ENCODE peak calls at places on chromosomes 3 and 15, in eight cellular contexts. One of them, this sample, is unnamed. For H3K4me1, the result is how much of the 10 kb centered on the place peaks cover.

GRCh38 chr15:88716543-88717341 is 77.9 kb downstream of the ISG20 start:
- DNase-seq in ovary: no peak
- DNase-seq in MM.1S: no peak
- DNase-seq in Panc1: no peak
- DNase-seq in tibial artery: no peak
- DNase-seq in CD8-positive, alpha-beta memory T cell: no peak
- DNase-seq in cardiac muscle cell: no peak
- DNase-seq in body of pancreas: no peak
- DNase-seq in this sample: no peak

GRCh38 chr15:51499379-51499976 is 123.1 kb downstream of the DMXL2 start:
- DNase-seq in ovary: no peak
- DNase-seq in MM.1S: peak
- DNase-seq in Panc1: peak
- DNase-seq in tibial artery: no peak
- DNase-seq in CD8-positive, alpha-beta memory T cell: no peak
- DNase-seq in cardiac muscle cell: peak
- DNase-seq in body of pancreas: no peak
- DNase-seq in this sample: peak

GRCh38 chr3:132486086-132486485 is 68.8 kb downstream of the DNAJC13 start:
- DNase-seq in ovary: no peak
- DNase-seq in MM.1S: no peak
- DNase-seq in Panc1: no peak
- DNase-seq in tibial artery: no peak
- DNase-seq in CD8-positive, alpha-beta memory T cell: no peak
- DNase-seq in cardiac muscle cell: no peak
- DNase-seq in body of pancreas: no peak
- DNase-seq in this sample: no peak

GRCh38 chr3:60291115-60291514 is 960.1 kb downstream of the FHIT start:
- DNase-seq in ovary: no peak
- DNase-seq in MM.1S: no peak
- DNase-seq in Panc1: no peak
- DNase-seq in tibial artery: no peak
- DNase-seq in CD8-positive, alpha-beta memory T cell: no peak
- DNase-seq in cardiac muscle cell: no peak
- DNase-seq in body of pancreas: no peak
- DNase-seq in this sample: no peak

GRCh38 chr3:45964139-45964538 is 20.9 kb downstream of the CXCR6 start:
- DNase-seq in ovary: no peak
- DNase-seq in MM.1S: no peak
- DNase-seq in Panc1: no peak
- DNase-seq in tibial artery: no peak
- DNase-seq in CD8-positive, alpha-beta memory T cell: peak
- DNase-seq in cardiac muscle cell: no peak
- DNase-seq in body of pancreas: no peak
- DNase-seq in this sample: no peak

GRCh38 chr3:32630266-32630665 is 54.7 kb upstream of the CNOT10 start:
- DNase-seq in ovary: no peak
- DNase-seq in MM.1S: no peak
- DNase-seq in Panc1: no peak
- DNase-seq in tibial artery: no peak
- DNase-seq in CD8-positive, alpha-beta memory T cell: no peak
- DNase-seq in cardiac muscle cell: no peak
- DNase-seq in body of pancreas: no peak
- DNase-seq in this sample: no peak

GRCh38 chr15:83288381-83288801 is 3.9 kb upstream of the BNC1 start:
- DNase-seq in ovary: no peak
- DNase-seq in MM.1S: peak
- DNase-seq in Panc1: no peak
- DNase-seq in tibial artery: no peak
- DNase-seq in CD8-positive, alpha-beta memory T cell: no peak
- DNase-seq in cardiac muscle cell: no peak
- DNase-seq in body of pancreas: no peak
- DNase-seq in this sample: no peak

GRCh38 chr15:55619783-55620182 is 31.6 kb upstream of the PYGO1 start:
- DNase-seq in ovary: no peak
- DNase-seq in MM.1S: no peak
- DNase-seq in Panc1: no peak
- DNase-seq in tibial artery: no peak
- DNase-seq in CD8-positive, alpha-beta memory T cell: no peak
- DNase-seq in cardiac muscle cell: no peak
- DNase-seq in body of pancreas: no peak
- DNase-seq in this sample: no peak

GRCh38 chr3:132721479-132722164 is 587 bp downstream of the NPHP3 start:
- DNase-seq in ovary: no peak
- DNase-seq in MM.1S: peak
- DNase-seq in Panc1: no peak
- DNase-seq in tibial artery: peak
- DNase-seq in CD8-positive, alpha-beta memory T cell: peak
- DNase-seq in cardiac muscle cell: peak
- DNase-seq in body of pancreas: peak
- DNase-seq in this sample: no peak

GRCh38 chr3:123740391-123740822 is 143.7 kb downstream of the MYLK start:
- DNase-seq in ovary: no peak
- DNase-seq in MM.1S: no peak
- DNase-seq in Panc1: no peak
- DNase-seq in tibial artery: no peak
- DNase-seq in CD8-positive, alpha-beta memory T cell: no peak
- DNase-seq in cardiac muscle cell: peak
- DNase-seq in body of pancreas: no peak
- DNase-seq in this sample: no peak

DNA sequence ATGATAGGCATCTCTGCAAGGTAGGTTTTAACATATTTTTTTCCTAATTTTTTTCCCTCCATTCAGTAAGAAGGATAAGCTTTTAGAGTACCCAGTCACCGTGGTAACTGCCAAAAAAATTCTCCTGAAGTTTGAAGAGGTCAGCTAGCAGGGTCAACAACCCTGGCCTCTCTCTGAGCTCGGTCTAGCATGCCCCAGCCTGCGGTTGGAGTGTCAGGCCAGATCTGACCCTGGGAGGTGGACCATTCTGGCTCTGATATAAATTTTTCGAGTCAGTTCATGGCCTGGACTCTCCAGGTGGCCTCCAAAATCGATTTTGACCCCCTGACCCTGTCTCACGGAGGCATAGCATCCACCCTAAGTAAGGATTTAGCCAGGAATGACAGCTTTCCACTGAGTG is 29.7 kb downstream of the SOX2 start:
- DNase-seq in ovary: no peak
- DNase-seq in MM.1S: no peak
- DNase-seq in Panc1: no peak
- DNase-seq in tibial artery: no peak
- DNase-seq in CD8-positive, alpha-beta memory T cell: no peak
- DNase-seq in cardiac muscle cell: no peak
- DNase-seq in body of pancreas: no peak
- DNase-seq in this sample: no peak
- H3K4me1 ChIP-seq in ovary: under half
- H3K4me1 ChIP-seq in MM.1S: under half
- H3K4me1 ChIP-seq in Panc1: under half
- H3K4me1 ChIP-seq in tibial artery: under half
- H3K4me1 ChIP-seq in CD8-positive, alpha-beta memory T cell: under half
- H3K4me1 ChIP-seq in cardiac muscle cell: under half
- H3K4me1 ChIP-seq in body of pancreas: under half
- H3K4me1 ChIP-seq in this sample: under half

GRCh38 chr3:42612928-42613327 is 12.4 kb downstream of the NKTR start:
- DNase-seq in ovary: no peak
- DNase-seq in MM.1S: no peak
- DNase-seq in Panc1: no peak
- DNase-seq in tibial artery: no peak
- DNase-seq in CD8-positive, alpha-beta memory T cell: no peak
- DNase-seq in cardiac muscle cell: no peak
- DNase-seq in body of pancreas: no peak
- DNase-seq in this sample: no peak
- H3K27ac ChIP-seq in ovary: no peak
- H3K27ac ChIP-seq in MM.1S: no peak
- H3K27ac ChIP-seq in Panc1: no peak
- H3K27ac ChIP-seq in tibial artery: peak
- H3K27ac ChIP-seq in CD8-positive, alpha-beta memory T cell: no peak
- H3K27ac ChIP-seq in cardiac muscle cell: peak
- H3K27ac ChIP-seq in body of pancreas: peak
- H3K27ac ChIP-seq in this sample: no peak

DNA sequence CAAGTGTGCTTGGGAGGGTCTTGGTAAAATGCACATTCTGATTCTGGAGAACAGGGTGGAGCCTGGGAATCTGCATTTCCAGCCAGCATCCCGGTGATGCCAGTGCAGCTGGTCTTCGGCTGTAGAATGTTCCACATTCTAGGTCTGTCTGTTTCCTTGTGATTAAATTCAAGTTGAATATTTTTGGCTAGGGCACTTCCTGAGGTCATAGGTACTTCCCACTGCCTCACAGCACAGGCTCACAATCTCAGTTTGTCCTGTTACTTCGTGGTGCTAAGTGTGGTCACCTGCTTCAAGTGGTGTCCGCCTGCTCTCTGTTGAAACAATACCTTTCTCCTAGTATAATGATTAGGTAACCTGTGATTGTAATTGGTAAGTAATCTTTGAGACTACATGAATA is 40.1 kb downstream of the FLNB start:
- DNase-seq in ovary: no peak
- DNase-seq in MM.1S: no peak
- DNase-seq in Panc1: no peak
- DNase-seq in tibial artery: no peak
- DNase-seq in CD8-positive, alpha-beta memory T cell: no peak
- DNase-seq in cardiac muscle cell: no peak
- DNase-seq in body of pancreas: peak
- DNase-seq in this sample: no peak
- H3K4me3 ChIP-seq in ovary: no peak
- H3K4me3 ChIP-seq in MM.1S: no peak
- H3K4me3 ChIP-seq in Panc1: no peak
- H3K4me3 ChIP-seq in tibial artery: no peak
- H3K4me3 ChIP-seq in CD8-positive, alpha-beta memory T cell: no peak
- H3K4me3 ChIP-seq in cardiac muscle cell: no peak
- H3K4me3 ChIP-seq in body of pancreas: no peak
- H3K4me3 ChIP-seq in this sample: no peak

GRCh38 chr3:158109804-158110657 is at the start of gene RSRC1:
- DNase-seq in ovary: peak
- DNase-seq in MM.1S: peak
- DNase-seq in Panc1: peak
- DNase-seq in tibial artery: peak
- DNase-seq in CD8-positive, alpha-beta memory T cell: peak
- DNase-seq in cardiac muscle cell: peak
- DNase-seq in body of pancreas: peak
- DNase-seq in this sample: no peak
- H3K4me1 ChIP-seq in ovary: under half
- H3K4me1 ChIP-seq in MM.1S: under half
- H3K4me1 ChIP-seq in Panc1: under half
- H3K4me1 ChIP-seq in tibial artery: under half
- H3K4me1 ChIP-seq in CD8-positive, alpha-beta memory T cell: under half
- H3K4me1 ChIP-seq in cardiac muscle cell: under half
- H3K4me1 ChIP-seq in body of pancreas: under half
- H3K4me1 ChIP-seq in this sample: under half

GRCh38 chr15:48469681-48470080 is 138.5 kb downstream of the DUT start:
- DNase-seq in ovary: no peak
- DNase-seq in MM.1S: no peak
- DNase-seq in Panc1: no peak
- DNase-seq in tibial artery: no peak
- DNase-seq in CD8-positive, alpha-beta memory T cell: no peak
- DNase-seq in cardiac muscle cell: no peak
- DNase-seq in body of pancreas: no peak
- DNase-seq in this sample: no peak
- H3K27ac ChIP-seq in ovary: no peak
- H3K27ac ChIP-seq in MM.1S: no peak
- H3K27ac ChIP-seq in Panc1: no peak
- H3K27ac ChIP-seq in tibial artery: no peak
- H3K27ac ChIP-seq in CD8-positive, alpha-beta memory T cell: no peak
- H3K27ac ChIP-seq in cardiac muscle cell: no peak
- H3K27ac ChIP-seq in body of pancreas: no peak
- H3K27ac ChIP-seq in this sample: no peak

DNA sequence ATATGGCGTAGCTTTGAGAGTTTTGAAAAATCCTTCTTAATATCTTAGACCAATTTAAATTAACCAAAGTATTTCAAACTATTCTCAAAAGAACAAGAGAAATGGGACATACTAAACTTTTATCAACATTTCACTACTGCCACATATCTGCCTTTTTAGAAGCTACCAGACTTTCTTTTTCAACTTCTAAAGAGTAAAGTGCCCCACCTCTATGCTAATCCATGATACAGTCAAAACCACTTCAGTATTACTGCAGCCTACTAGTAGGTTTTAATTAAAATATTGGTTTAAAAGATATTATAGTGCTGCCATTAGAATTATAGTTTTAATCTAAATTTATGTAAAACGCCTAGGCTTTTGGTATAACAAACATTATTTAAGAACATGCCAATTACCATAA is 15.1 kb downstream of the HERC1 start:
- DNase-seq in ovary: no peak
- DNase-seq in MM.1S: no peak
- DNase-seq in Panc1: no peak
- DNase-seq in tibial artery: no peak
- DNase-seq in CD8-positive, alpha-beta memory T cell: no peak
- DNase-seq in cardiac muscle cell: no peak
- DNase-seq in body of pancreas: no peak
- DNase-seq in this sample: no peak
- H3K4me3 ChIP-seq in ovary: no peak
- H3K4me3 ChIP-seq in MM.1S: no peak
- H3K4me3 ChIP-seq in Panc1: no peak
- H3K4me3 ChIP-seq in tibial artery: no peak
- H3K4me3 ChIP-seq in CD8-positive, alpha-beta memory T cell: no peak
- H3K4me3 ChIP-seq in cardiac muscle cell: no peak
- H3K4me3 ChIP-seq in body of pancreas: no peak
- H3K4me3 ChIP-seq in this sample: no peak

This sample was measured in iPS DF 6.9.